ENCODE peak calls at places on chromosome 12, in four cellular contexts. One of them, this sample, is unnamed.

GRCh38 chr12:20434993-20435392 is 66.7 kb downstream of the PDE3A start:
- DNase-seq in hypothalamus: no peak
- DNase-seq in glutamatergic neuron: no peak
- DNase-seq in transverse colon: no peak
- DNase-seq in this sample: no peak

GRCh38 chr12:33670284-33670683 is 230.7 kb upstream of the SYT10 start:
- DNase-seq in hypothalamus: no peak
- DNase-seq in transverse colon: no peak
- DNase-seq in glutamatergic neuron: no peak
- DNase-seq in this sample: no peak

GRCh38 chr12:67915335-67915851 is 73.9 kb upstream of the IFNG-AS1 start:
- DNase-seq in glutamatergic neuron: no peak
- DNase-seq in transverse colon: no peak
- DNase-seq in hypothalamus: no peak
- DNase-seq in this sample: no peak

GRCh38 chr12:113702796-113703195 is 231.1 kb upstream of the LHX5 start:
- DNase-seq in hypothalamus: no peak
- DNase-seq in glutamatergic neuron: no peak
- DNase-seq in transverse colon: no peak
- DNase-seq in this sample: no peak

GRCh38 chr12:122422769-122423257 is 344 bp upstream of the CLIP1 start:
- DNase-seq in glutamatergic neuron: no peak
- DNase-seq in hypothalamus: no peak
- DNase-seq in transverse colon: peak; percentile 39
- DNase-seq in this sample: peak; percentile 81

GRCh38 chr12:44053550-44054243 is 217.8 kb downstream of the TMEM117 start:
- DNase-seq in glutamatergic neuron: no peak
- DNase-seq in transverse colon: no peak
- DNase-seq in hypothalamus: no peak
- DNase-seq in this sample: no peak

GRCh38 chr12:11875414-11875935 is 195.3 kb upstream of the BCL2L14 start:
- DNase-seq in hypothalamus: no peak
- DNase-seq in transverse colon: no peak
- DNase-seq in glutamatergic neuron: no peak
- DNase-seq in this sample: peak; percentile 8

GRCh38 chr12:113880993-113881392 is 85.1 kb downstream of the RBM19 start:
- DNase-seq in glutamatergic neuron: no peak
- DNase-seq in transverse colon: no peak
- DNase-seq in hypothalamus: no peak
- DNase-seq in this sample: no peak

GRCh38 chr12:88957358-88957757 is 377.1 kb upstream of the KITLG start:
- DNase-seq in glutamatergic neuron: no peak
- DNase-seq in transverse colon: no peak
- DNase-seq in hypothalamus: no peak
- DNase-seq in this sample: peak; percentile 54

GRCh38 chr12:1837541-1838206 is 17.3 kb downstream of the LRTM2 start:
- DNase-seq in hypothalamus: no peak
- DNase-seq in glutamatergic neuron: no peak
- DNase-seq in transverse colon: no peak
- DNase-seq in this sample: peak; percentile 81

GRCh38 chr12:80443974-80444666 is at the start of gene PTPRQ:
- DNase-seq in hypothalamus: no peak
- DNase-seq in transverse colon: no peak
- DNase-seq in glutamatergic neuron: no peak
- DNase-seq in this sample: no peak

GRCh38 chr12:14403711-14404164 is 38.3 kb downstream of the ATF7IP start:
- DNase-seq in hypothalamus: no peak
- DNase-seq in transverse colon: no peak
- DNase-seq in glutamatergic neuron: no peak
- DNase-seq in this sample: peak; percentile 61

GRCh38 chr12:53004178-53004577 is 2.1 kb upstream of the EIF4B start:
- DNase-seq in hypothalamus: no peak
- DNase-seq in glutamatergic neuron: no peak
- DNase-seq in transverse colon: no peak
- DNase-seq in this sample: peak; percentile 68

GRCh38 chr12:55814257-55814656 is 3.3 kb downstream of the SARNP start:
- DNase-seq in hypothalamus: no peak
- DNase-seq in glutamatergic neuron: no peak
- DNase-seq in transverse colon: no peak
- DNase-seq in this sample: no peak

GRCh38 chr12:53746592-53747491 is 4.9 kb downstream of the CISTR start:
- DNase-seq in transverse colon: peak; percentile 94
- DNase-seq in glutamatergic neuron: peak; percentile 95
- DNase-seq in hypothalamus: peak; percentile 84
- DNase-seq in this sample: peak; percentile 92

GRCh38 chr12:17802657-17803641 is 287.0 kb downstream of the RERGL start:
- DNase-seq in hypothalamus: no peak
- DNase-seq in glutamatergic neuron: no peak
- DNase-seq in transverse colon: no peak
- DNase-seq in this sample: no peak

GRCh38 chr12:116598341-116599284 is 39.4 kb downstream of the MAP1LC3B2 start:
- DNase-seq in hypothalamus: no peak
- DNase-seq in transverse colon: no peak
- DNase-seq in glutamatergic neuron: no peak
- DNase-seq in this sample: no peak

GRCh38 chr12:49288412-49288853 is 6.5 kb upstream of the PRPH start:
- DNase-seq in transverse colon: peak; percentile 58
- DNase-seq in hypothalamus: peak; percentile 15
- DNase-seq in glutamatergic neuron: peak; percentile 71
- DNase-seq in this sample: peak; percentile 70

GRCh38 chr12:12939888-12940287 is 12.1 kb downstream of the GPRC5D start:
- DNase-seq in transverse colon: no peak
- DNase-seq in glutamatergic neuron: no peak
- DNase-seq in hypothalamus: no peak
- DNase-seq in this sample: no peak

GRCh38 chr12:10130042-10130441 is at the start of gene CLEC7A:
- DNase-seq in transverse colon: no peak
- DNase-seq in glutamatergic neuron: no peak
- DNase-seq in hypothalamus: no peak
- DNase-seq in this sample: no peak

GRCh38 chr12:3132636-3133409 is 55.6 kb downstream of the TSPAN9 start:
- DNase-seq in hypothalamus: no peak
- DNase-seq in glutamatergic neuron: no peak
- DNase-seq in transverse colon: no peak
- DNase-seq in this sample: peak; percentile 50

GRCh38 chr12:110688446-110689001 is 391 bp downstream of the HVCN1 start:
- DNase-seq in glutamatergic neuron: peak; percentile 29
- DNase-seq in hypothalamus: no peak
- DNase-seq in transverse colon: no peak
- DNase-seq in this sample: no peak

This sample was measured in ELR.